ENCODE peak calls at places on chromosomes 5 and 9, in four cellular contexts. J, X, E and K are unnamed samples.
A peak's percentile ranks its signal among the peaks of the same experiment; 100 is the strongest.

GRCh38 chr9:113526841-113527240 is 63.3 kb downstream of the RGS3 start:
- DNase-seq in J (no peak), X (no peak), E (no peak), K (no peak)

GRCh38 chr5:60257852-60258251 is 364.3 kb upstream of the PDE4D start:
- DNase-seq in J (no peak), X (no peak), E (no peak), K (no peak)

GRCh38 chr9:7691909-7692308 is 107.7 kb downstream of the DMAC1 start:
- DNase-seq in J (no peak), X (no peak), E (no peak), K (no peak)

GRCh38 chr5:60972225-60972624 is 27.2 kb downstream of the NDUFAF2 start:
- DNase-seq in J (no peak), X (no peak), E (no peak), K (no peak)

GRCh38 chr9:115643948-115644727 is 509.5 kb upstream of the PAPPA start:
- DNase-seq in J (no peak), X (no peak), E (no peak), K (no peak)

GRCh38 chr9:4678679-4679267 is 596 bp upstream of the CDC37L1 start:
- DNase-seq in J (peak; percentile 17), X (no peak), E (no peak), K (no peak)

GRCh38 chr5:140151719-140152609 is 23.0 kb upstream of the CYSTM1 start:
- DNase-seq in J (no peak), X (no peak), E (no peak), K (no peak)

GRCh38 chr9:129677456-129677855 is 12.0 kb downstream of the PRRX2 start:
- DNase-seq in J (no peak), X (no peak), E (no peak), K (peak; percentile 36)

GRCh38 chr9:136268318-136268717 is 22.7 kb upstream of the QSOX2 start:
- DNase-seq in J (peak; percentile 83), X (no peak), E (no peak), K (no peak)

GRCh38 chr9:122777935-122778671 is 10.6 kb upstream of the OR5C1 start:
- DNase-seq in J (no peak), X (no peak), E (no peak), K (no peak)

GRCh38 chr5:96324708-96325107 is 108.3 kb downstream of the PCSK1 start:
- DNase-seq in J (no peak), X (no peak), E (peak; percentile 10), K (no peak)

GRCh38 chr5:57429513-57430120 is 53.0 kb downstream of the ACTBL2 start:
- DNase-seq in J (no peak), X (no peak), E (no peak), K (no peak)

GRCh38 chr9:91642771-91643170 is 219.1 kb upstream of the NFIL3 start:
- DNase-seq in J (no peak), X (no peak), E (no peak), K (no peak)

GRCh38 chr5:94433393-94434149 is 184.8 kb downstream of the KIAA0825 start:
- DNase-seq in J (no peak), X (no peak), E (no peak), K (no peak)

GRCh38 chr5:79872309-79872708 is 118.8 kb downstream of the MTX3 start:
- DNase-seq in J (no peak), X (peak; percentile 22), E (no peak), K (no peak)

GRCh38 chr9:81513049-81513448 is 176.3 kb downstream of the TLE1 start:
- DNase-seq in J (no peak), X (no peak), E (no peak), K (no peak)

GRCh38 chr5:120803282-120803681 is 339.2 kb downstream of the PRR16 start:
- DNase-seq in J (no peak), X (no peak), E (no peak), K (no peak)

GRCh38 chr9:72280913-72281500 is 84.0 kb downstream of the ZFAND5 start:
- DNase-seq in J (peak; percentile 74), X (peak; percentile 66), E (peak; percentile 63), K (peak; percentile 86)

GRCh38 chr5:80408475-80408875 is 611 bp downstream of the ZFYVE16 start:
- DNase-seq in J (peak; percentile 82), X (no peak), E (peak; percentile 67), K (peak; percentile 70)

GRCh38 chr9:36163049-36163839 is 5.9 kb upstream of the CCIN start:
- DNase-seq in J (peak; percentile 89), X (peak; percentile 83), E (no peak), K (peak; percentile 60)

GRCh38 chr5:116626272-116626723 is 51.7 kb upstream of the SEMA6A start:
- DNase-seq in J (no peak), X (peak; percentile 88), E (no peak), K (peak; percentile 74)

GRCh38 chr5:160342413-160342941 is 27.9 kb downstream of the C1QTNF2 start:
- DNase-seq in J (no peak), X (no peak), E (no peak), K (peak; percentile 44)

DNA sequence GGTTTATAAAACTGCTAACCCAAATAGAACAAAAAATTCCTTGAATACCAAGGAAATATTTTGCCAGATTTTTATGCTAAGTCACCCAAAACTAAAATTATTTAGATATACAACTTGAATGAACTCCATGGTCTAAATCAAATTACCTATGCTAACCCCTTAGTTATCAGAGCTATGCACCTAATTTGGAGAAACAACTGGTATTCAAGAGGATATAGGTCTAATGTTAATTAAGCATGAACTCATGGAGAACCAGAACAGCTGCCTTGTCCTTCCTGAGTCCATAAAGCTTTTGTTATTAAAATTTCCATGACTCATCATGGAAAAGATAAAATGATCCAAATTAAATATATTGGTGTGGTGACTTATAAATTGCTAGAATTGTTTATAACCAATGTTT is 165.0 kb upstream of the TUT7 start:
- DNase-seq in J (no peak), X (no peak), E (no peak), K (no peak)
- H3K4me1 ChIP-seq in J (no peaks in the 10 kb centered on the region), X (no peaks in the 10 kb centered on the region), E (no peaks in the 10 kb centered on the region), K (no peaks in the 10 kb centered on the region)

DNA sequence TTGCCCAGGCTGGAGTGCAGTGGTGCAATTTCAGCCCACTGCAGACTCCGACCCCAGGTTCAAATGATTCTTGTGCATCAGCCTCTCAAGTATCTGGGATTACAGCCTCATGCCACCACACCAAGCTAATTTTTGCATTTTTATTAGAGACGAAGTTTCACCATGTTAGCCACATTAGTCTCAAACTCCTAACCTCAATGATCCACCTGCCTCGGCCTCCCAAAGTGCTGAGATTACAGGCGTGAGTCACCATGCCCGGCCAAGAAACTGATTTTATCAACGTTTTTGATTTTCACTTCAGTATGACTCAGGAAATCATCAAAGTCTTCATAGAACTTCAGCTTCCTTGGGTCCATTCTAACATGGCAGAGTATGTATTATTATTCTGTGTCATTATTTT is 125.4 kb downstream of the GABRG2 start:
- DNase-seq in J (no peak), X (no peak), E (no peak), K (no peak)
- H3K27ac ChIP-seq in J (no peak overlapping the region), X (no peak overlapping the region), E (no peak overlapping the region), K (no peak overlapping the region)

DNA sequence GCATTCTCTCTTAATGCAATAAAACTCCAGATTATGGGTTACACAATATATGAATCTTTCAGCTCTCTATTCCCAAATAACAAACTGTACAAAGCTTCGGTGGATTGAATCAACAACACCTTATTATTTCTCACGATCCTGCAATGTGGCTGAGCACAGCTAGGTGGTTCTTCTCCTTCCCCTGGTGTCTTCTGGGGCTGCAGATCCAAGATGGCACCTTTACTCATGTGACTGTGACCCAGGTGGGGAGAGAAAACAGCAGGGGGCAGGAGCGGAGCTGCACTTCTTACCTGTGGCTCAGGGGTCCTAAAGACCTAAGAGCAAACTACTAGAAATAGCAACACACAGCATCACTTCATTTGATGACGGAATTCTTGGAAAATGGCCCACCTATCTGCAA is 233.1 kb downstream of the IRX1 start:
- DNase-seq in J (no peak), X (no peak), E (no peak), K (no peak)
- TF ChIP-seq CTCF in J (no peak), X (no peak), E (no peak), K (no peak)

GRCh38 chr5:52692039-52692438 is 95.7 kb upstream of the ITGA1 start:
- DNase-seq in J (no peak), X (no peak), E (no peak), K (no peak)

GRCh38 chr5:52693279-52693678 is 94.4 kb upstream of the ITGA1 start:
- DNase-seq in J (peak; percentile 34), X (no peak), E (no peak), K (peak; percentile 46)

GRCh38 chr5:52693836-52694235 is 93.9 kb upstream of the ITGA1 start:
- DNase-seq in J (no peak), X (no peak), E (no peak), K (no peak)

GRCh38 chr5:52690236-52690685 is 97.5 kb upstream of the ITGA1 start:
- DNase-seq in J (no peak), X (no peak), E (no peak), K (no peak)

DNA sequence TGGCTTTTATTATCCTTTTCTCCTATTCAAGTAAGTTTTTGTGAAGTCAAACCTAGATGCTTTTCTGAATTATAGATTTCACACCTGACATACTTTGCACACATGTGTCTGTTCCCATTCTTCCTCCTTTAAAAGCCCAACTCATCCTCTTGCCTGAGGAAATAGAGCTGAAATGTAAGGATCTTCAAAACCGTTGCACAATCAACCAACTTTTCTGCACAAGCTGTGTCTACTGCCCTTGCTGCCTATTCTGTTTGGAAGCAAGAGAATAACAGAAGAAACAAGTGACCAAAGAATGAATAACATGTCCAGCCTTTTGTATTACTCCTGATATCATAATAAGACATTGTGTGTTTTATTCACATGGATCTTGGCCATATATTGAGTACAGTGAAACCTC is 95.1 kb upstream of the ITGA1 start:
- DNase-seq in J (no peak), X (no peak), E (no peak), K (no peak)
- H3K4me1 ChIP-seq in J (no peaks in the 10 kb centered on the region), X (peaks cover 5% of the 10 kb centered on the region), E (no peaks in the 10 kb centered on the region), K (peaks cover 11% of the 10 kb centered on the region)

GRCh38 chr9:2158111-2158610 is 143.0 kb downstream of the SMARCA2 start:
- DNase-seq in J (peak; percentile 6), X (peak; percentile 60), E (peak; percentile 48), K (peak; percentile 64)
- H3K27ac ChIP-seq in J (no peak overlapping the region), X (peak overlapping the region; percentile 74), E (peak overlapping the region; percentile 83), K (peak overlapping the region; percentile 81)

GRCh38 chr9:97982191-97982718 is 886 bp upstream of the ANP32B start:
- DNase-seq in J (no peak), X (no peak), E (no peak), K (no peak)

GRCh38 chr9:97983524-97984187 is 515 bp downstream of the ANP32B start:
- DNase-seq in J (peak; percentile 68), X (peak; percentile 54), E (peak; percentile 46), K (peak; percentile 71)

GRCh38 chr9:97984188-97985057 is 1.3 kb downstream of the ANP32B start:
- DNase-seq in J (peak; percentile 70), X (peak; percentile 84), E (peak; percentile 66), K (peak; percentile 76)

GRCh38 chr9:97981828-97982164 is 1.3 kb upstream of the ANP32B start:
- DNase-seq in J (no peak), X (no peak), E (no peak), K (no peak)

GRCh38 chr9:97982719-97983523 is at the start of gene ANP32B:
- DNase-seq in J (peak; percentile 94), X (peak; percentile 94), E (peak; percentile 72), K (peak; percentile 87)
- TF ChIP-seq CTCF in J (peak; percentile 59), X (peak; percentile 97), E (peak; percentile 70), K (peak; percentile 96)